ENCODE peak calls at places on chromosomes 5 and 9, in four cellular contexts. B is tibial artery, C is Peyer's patch, W is lower lobe of right lung. Q is an unnamed sample.
A peak's percentile ranks its signal among the peaks of the same experiment; 100 is the strongest.

GRCh38 chr5:14870347-14871083 is 1.1 kb downstream of the ANKH start:
- DNase-seq in B (peak; percentile 67), C (peak; percentile 86), W (no peak), Q (no peak)

GRCh38 chr9:72623156-72623555 is 101.7 kb downstream of the TMC1 start:
- DNase-seq in B (no peak), C (no peak), W (no peak), Q (no peak)

GRCh38 chr9:137277329-137278041 is at the start of gene TOR4A:
- DNase-seq in B (peak; percentile 85), C (peak; percentile 95), W (peak; percentile 95), Q (peak; percentile 93)

GRCh38 chr9:136305822-136306690 is 2.2 kb upstream of the CCDC187 start:
- DNase-seq in B (no peak), C (no peak), W (no peak), Q (no peak)

GRCh38 chr9:7370378-7370777 is 429.2 kb downstream of the DMAC1 start:
- DNase-seq in B (no peak), C (no peak), W (no peak), Q (no peak)

GRCh38 chr5:111584651-111585050 is 72.3 kb upstream of the STARD4 start:
- DNase-seq in B (no peak), C (no peak), W (no peak), Q (no peak)

GRCh38 chr5:173327948-173328895 is at the start of gene STC2:
- DNase-seq in B (peak; percentile 83), C (no peak), W (peak; percentile 62), Q (peak; percentile 78)

GRCh38 chr9:127809562-127810377 is 7.1 kb downstream of the FPGS start:
- DNase-seq in B (no peak), C (peak; percentile 83), W (peak; percentile 71), Q (no peak)

GRCh38 chr5:137914758-137915157 is 25.5 kb downstream of the PKD2L2 start:
- DNase-seq in B (no peak), C (no peak), W (no peak), Q (no peak)

GRCh38 chr9:127336708-127337352 is 60.1 kb upstream of the SLC2A8 start:
- DNase-seq in B (peak; percentile 95), C (peak; percentile 81), W (no peak), Q (peak; percentile 88)

GRCh38 chr5:132830436-132831094 is at the start of gene SHROOM1:
- DNase-seq in B (peak; percentile 78), C (peak; percentile 83), W (peak; percentile 85), Q (no peak)

GRCh38 chr5:115543931-115544370 is 624 bp downstream of the FEM1C start:
- DNase-seq in B (peak; percentile 78), C (peak; percentile 73), W (no peak), Q (no peak)

GRCh38 chr9:122904466-122904822 is 715 bp downstream of the RC3H2 start:
- DNase-seq in B (peak; percentile 69), C (peak; percentile 59), W (peak; percentile 55), Q (no peak)

GRCh38 chr5:153982206-153982605 is 56.5 kb downstream of the FAM114A2 start:
- DNase-seq in B (no peak), C (no peak), W (no peak), Q (no peak)

GRCh38 chr9:1606253-1606652 is 408.9 kb upstream of the SMARCA2 start:
- DNase-seq in B (no peak), C (no peak), W (no peak), Q (no peak)

GRCh38 chr9:1599961-1600360 is 415.2 kb upstream of the SMARCA2 start:
- DNase-seq in B (no peak), C (no peak), W (no peak), Q (no peak)

GRCh38 chr9:1604942-1605560 is 410.1 kb upstream of the SMARCA2 start:
- DNase-seq in B (no peak), C (no peak), W (no peak), Q (no peak)
- TF ChIP-seq CTCF in B (peak; percentile 8), C (peak; percentile 31), W (peak; percentile 46), Q (no peak)

DNA sequence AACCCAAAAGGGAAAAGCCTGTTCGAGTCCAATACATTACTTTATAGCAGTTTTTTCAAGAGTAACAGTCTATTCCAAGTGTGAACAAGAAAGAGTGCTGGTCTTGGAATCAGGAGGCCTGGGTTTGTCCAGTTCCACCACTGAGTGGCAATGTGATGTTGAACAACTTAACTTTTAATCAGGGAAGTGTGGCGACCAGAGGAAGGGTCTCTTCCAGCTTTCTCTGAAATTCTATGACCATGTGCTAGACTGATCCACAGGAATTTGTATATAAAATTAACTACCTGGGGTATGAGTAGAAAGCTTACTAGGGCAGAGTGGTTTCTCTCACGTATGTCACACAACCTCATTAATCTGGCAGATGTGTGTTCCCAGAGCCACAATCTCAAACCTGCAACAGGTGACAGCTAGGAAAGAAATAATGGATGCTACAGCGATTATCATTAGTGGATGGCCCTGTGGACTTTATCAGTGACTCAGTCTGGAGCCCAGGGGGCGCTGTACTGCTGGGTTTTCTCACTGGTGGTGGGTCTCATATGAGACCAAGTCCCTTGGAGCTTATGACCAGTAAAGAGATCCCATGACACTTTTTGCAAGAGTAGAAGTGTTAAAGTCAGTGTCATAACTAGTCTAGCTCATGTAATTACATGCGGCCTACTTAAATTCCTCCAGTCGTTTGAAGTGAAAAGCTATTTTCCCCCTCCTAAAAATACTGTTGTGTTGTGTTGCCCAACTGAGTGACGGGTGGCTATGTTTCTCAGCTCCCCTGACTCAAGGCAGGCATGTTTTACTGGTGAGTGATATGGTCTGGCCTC is 116.5 kb downstream of the GDNF start:
- DNase-seq in B (no peak), C (no peak), W (no peak), Q (no peak)
- TF ChIP-seq CTCF in B (no peak), C (no peak), W (no peak), Q (no peak)

DNA sequence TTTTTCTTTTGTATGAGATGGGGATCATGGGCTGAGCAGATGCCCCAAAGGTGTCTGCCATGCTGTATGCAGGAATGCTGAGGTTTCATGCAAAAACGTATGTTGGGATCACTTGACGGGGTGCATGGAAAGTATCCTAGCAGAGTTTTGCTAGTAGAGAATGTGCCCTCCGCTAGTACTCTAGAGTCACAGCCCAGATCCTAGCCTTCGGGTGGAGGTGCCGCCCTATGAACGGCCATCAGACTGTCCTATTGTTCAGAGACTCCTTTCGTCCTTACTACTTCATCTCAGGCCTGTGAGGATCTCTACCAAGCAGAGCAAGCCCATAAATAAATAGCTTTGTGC is 69.6 kb upstream of the SPATA31E1 start:
- DNase-seq in B (no peak), C (no peak), W (no peak), Q (no peak)
- TF ChIP-seq CTCF in B (no peak), C (no peak), W (no peak), Q (no peak)

GRCh38 chr9:121075251-121076036 is 689 bp downstream of the CNTRL start:
- DNase-seq in B (no peak), C (no peak), W (no peak), Q (no peak)
- TF ChIP-seq CTCF in B (no peak), C (no peak), W (no peak), Q (no peak)

DNA sequence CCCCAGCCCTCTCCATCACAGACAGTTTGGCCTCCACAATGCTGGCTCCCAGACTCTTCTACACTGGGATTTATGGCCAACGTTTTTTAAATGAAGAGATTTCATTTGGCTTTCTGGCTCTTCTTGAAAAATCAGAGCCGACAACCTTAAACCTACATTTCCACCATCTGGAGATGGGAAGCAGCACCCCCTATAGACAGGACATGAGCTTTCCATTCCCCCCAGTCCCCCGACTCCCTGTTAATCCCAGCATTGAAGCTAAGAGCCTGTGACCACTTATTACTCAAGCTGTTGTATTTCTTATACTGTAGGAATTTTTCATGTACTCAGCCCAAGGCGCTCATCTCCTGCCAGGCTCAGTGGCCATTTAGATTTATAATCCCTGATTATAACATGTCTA is 34.0 kb upstream of the AFAP1L1 start:
- DNase-seq in B (no peak), C (no peak), W (no peak), Q (no peak)
- TF ChIP-seq CTCF in B (no peak), C (no peak), W (no peak), Q (no peak)

Q was measured in suprapubic skin.